ENCODE peak calls at places on chromosome 18, in seven cellular contexts. W, S, L, K, V, A and M are unnamed samples.

GRCh38 chr18:12470382-12471090 is 62.8 kb downstream of the PRELID3A start:
- DNase-seq in W (no peak), S (peak; percentile 18), L (no peak), K (no peak), V (no peak), A (no peak), M (no peak)

GRCh38 chr18:54712315-54712714 is 116.0 kb upstream of the RAB27B start:
- DNase-seq in W (peak; percentile 88), S (peak; percentile 77), L (peak; percentile 51), K (no peak), V (no peak), A (peak; percentile 59), M (no peak)

GRCh38 chr18:13581496-13581895 is 144.9 kb downstream of the FAM210A start:
- DNase-seq in W (no peak), S (no peak), L (no peak), K (no peak), V (no peak), A (no peak), M (no peak)

GRCh38 chr18:44826418-44827259 is 146.0 kb downstream of the SETBP1 start:
- DNase-seq in W (peak; percentile 98), S (peak; percentile 96), L (no peak), K (no peak), V (no peak), A (peak; percentile 32), M (no peak)

GRCh38 chr18:44079602-44080001 is 601.1 kb upstream of the SETBP1 start:
- DNase-seq in W (peak; percentile 85), S (peak; percentile 92), L (no peak), K (no peak), V (no peak), A (no peak), M (no peak)

GRCh38 chr18:46418657-46419260 is 238.3 kb downstream of the LOXHD1 start:
- DNase-seq in W (no peak), S (peak; percentile 28), L (no peak), K (no peak), V (peak; percentile 20), A (no peak), M (no peak)

GRCh38 chr18:7950380-7951143 is 383.4 kb downstream of the PTPRM start:
- DNase-seq in W (peak; percentile 71), S (peak; percentile 39), L (no peak), K (peak; percentile 18), V (no peak), A (no peak), M (no peak)

GRCh38 chr18:39795350-39795749 is 2159.7 kb upstream of the PIK3C3 start:
- DNase-seq in W (no peak), S (no peak), L (no peak), K (no peak), V (no peak), A (no peak), M (no peak)

GRCh38 chr18:6113650-6114049 is 218.3 kb upstream of the TMEM200C start:
- DNase-seq in W (no peak), S (no peak), L (no peak), K (no peak), V (no peak), A (no peak), M (no peak)

GRCh38 chr18:65359479-65359878 is 391.3 kb upstream of the CDH7 start:
- DNase-seq in W (no peak), S (no peak), L (no peak), K (no peak), V (no peak), A (no peak), M (no peak)

GRCh38 chr18:23972416-23972815 is 42.1 kb upstream of the TTC39C start:
- DNase-seq in W (no peak), S (no peak), L (no peak), K (no peak), V (peak; percentile 76), A (no peak), M (peak; percentile 10)

GRCh38 chr18:61502472-61502871 is 169.2 kb downstream of the CDH20 start:
- DNase-seq in W (peak; percentile 65), S (peak; percentile 80), L (no peak), K (peak; percentile 32), V (peak; percentile 49), A (no peak), M (peak; percentile 58)

GRCh38 chr18:3688682-3689081 is 238.7 kb downstream of the TGIF1 start:
- DNase-seq in W (peak; percentile 98), S (peak; percentile 96), L (no peak), K (no peak), V (no peak), A (no peak), M (no peak)

GRCh38 chr18:21117385-21118135 is 5.9 kb upstream of the ROCK1 start:
- DNase-seq in W (peak; percentile 84), S (peak; percentile 93), L (no peak), K (no peak), V (no peak), A (no peak), M (no peak)

GRCh38 chr18:13137041-13137938 is 81.3 kb upstream of the LDLRAD4 start:
- DNase-seq in W (peak; percentile 10), S (no peak), L (peak; percentile 73), K (no peak), V (peak; percentile 50), A (peak; percentile 75), M (peak; percentile 63)

GRCh38 chr18:2425426-2426317 is 145.6 kb downstream of the METTL4 start:
- DNase-seq in W (peak; percentile 34), S (peak; percentile 81), L (no peak), K (no peak), V (no peak), A (no peak), M (no peak)

GRCh38 chr18:36130039-36130831 is 536 bp downstream of the ELP2 start:
- DNase-seq in W (no peak), S (peak; percentile 7), L (no peak), K (peak; percentile 21), V (peak; percentile 34), A (no peak), M (no peak)

GRCh38 chr18:21599585-21600525 is 649 bp downstream of the ESCO1 start:
- DNase-seq in W (peak; percentile 7), S (peak; percentile 16), L (no peak), K (peak; percentile 73), V (peak; percentile 86), A (peak; percentile 85), M (peak; percentile 72)

GRCh38 chr18:49548266-49548665 is 13.6 kb upstream of the LIPG start:
- DNase-seq in W (peak; percentile 86), S (peak; percentile 63), L (no peak), K (no peak), V (no peak), A (no peak), M (no peak)

GRCh38 chr18:26511339-26512071 is 36.8 kb downstream of the KCTD1 start:
- DNase-seq in W (no peak), S (no peak), L (no peak), K (no peak), V (no peak), A (no peak), M (no peak)

GRCh38 chr18:74152906-74153305 is 4.6 kb downstream of the TIMM21 start:
- DNase-seq in W (no peak), S (no peak), L (no peak), K (no peak), V (no peak), A (no peak), M (no peak)
- TF ChIP-seq CTCF in W (peak; percentile 24), S (no peak), L (no peak), K (peak; percentile 25), V (no peak), A (no peak), M (no peak)

GRCh38 chr18:79644006-79644665 is 35.5 kb upstream of the CTDP1 start:
- DNase-seq in W (peak; percentile 43), S (peak; percentile 58), L (peak; percentile 68), K (peak; percentile 88), V (peak; percentile 79), A (peak; percentile 71), M (peak; percentile 85)
- TF ChIP-seq CTCF in W (peak; percentile 94), S (peak; percentile 96), L (peak; percentile 82), K (peak; percentile 79), V (peak; percentile 90), A (peak; percentile 88), M (peak; percentile 98)

GRCh38 chr18:48229445-48230052 is 179.6 kb downstream of the ZBTB7C start:
- DNase-seq in W (no peak), S (peak; percentile 6), L (no peak), K (no peak), V (no peak), A (no peak), M (peak; percentile 20)

GRCh38 chr18:48227206-48227605 is 182.0 kb downstream of the ZBTB7C start:
- DNase-seq in W (no peak), S (no peak), L (no peak), K (no peak), V (no peak), A (no peak), M (no peak)

GRCh38 chr18:48228301-48228715 is 180.9 kb downstream of the ZBTB7C start:
- DNase-seq in W (no peak), S (peak; percentile 57), L (no peak), K (no peak), V (no peak), A (no peak), M (no peak)

GRCh38 chr18:48228841-48229240 is 180.3 kb downstream of the ZBTB7C start:
- DNase-seq in W (no peak), S (no peak), L (no peak), K (no peak), V (no peak), A (no peak), M (no peak)

DNA sequence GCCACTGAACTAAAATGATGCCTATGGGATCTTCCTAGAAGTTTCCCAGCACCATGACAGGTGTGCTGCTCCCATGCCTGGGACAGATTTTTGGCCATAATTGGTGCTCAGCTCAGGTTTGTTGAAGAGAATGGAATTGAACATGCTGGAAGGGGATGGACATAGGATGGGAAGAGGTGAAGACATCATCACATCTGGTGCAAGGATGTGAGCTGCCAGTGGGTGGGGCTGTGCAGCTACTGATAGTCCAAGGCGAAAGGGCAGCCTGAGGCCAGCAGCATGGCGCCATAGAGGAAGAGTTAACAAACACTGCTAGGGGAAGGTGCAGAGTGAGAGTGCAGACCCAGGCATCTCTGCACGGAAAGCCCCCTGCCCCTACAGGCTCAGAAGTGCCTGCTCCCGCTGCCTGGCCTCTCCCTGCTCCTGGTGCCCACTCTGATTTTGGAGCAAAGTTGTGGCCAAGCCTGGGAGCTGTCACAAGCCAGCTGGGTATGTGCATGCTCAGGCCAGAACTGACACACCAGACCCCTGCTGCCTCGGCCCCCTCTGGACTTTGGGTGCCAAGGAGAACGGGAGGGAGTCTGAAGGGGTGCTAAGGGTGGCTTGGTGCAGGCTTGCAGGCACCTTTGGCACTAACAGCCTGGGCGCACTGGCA is 178.6 kb downstream of the ZBTB7C start:
- DNase-seq in W (peak; percentile 53), S (peak; percentile 61), L (peak; percentile 75), K (peak; percentile 38), V (peak; percentile 54), A (peak; percentile 84), M (peak; percentile 76)
- TF ChIP-seq CTCF in W (peak; percentile 68), S (peak; percentile 58), L (peak; percentile 71), K (peak; percentile 59), V (peak; percentile 70), A (peak; percentile 27), M (peak; percentile 67)

DNA sequence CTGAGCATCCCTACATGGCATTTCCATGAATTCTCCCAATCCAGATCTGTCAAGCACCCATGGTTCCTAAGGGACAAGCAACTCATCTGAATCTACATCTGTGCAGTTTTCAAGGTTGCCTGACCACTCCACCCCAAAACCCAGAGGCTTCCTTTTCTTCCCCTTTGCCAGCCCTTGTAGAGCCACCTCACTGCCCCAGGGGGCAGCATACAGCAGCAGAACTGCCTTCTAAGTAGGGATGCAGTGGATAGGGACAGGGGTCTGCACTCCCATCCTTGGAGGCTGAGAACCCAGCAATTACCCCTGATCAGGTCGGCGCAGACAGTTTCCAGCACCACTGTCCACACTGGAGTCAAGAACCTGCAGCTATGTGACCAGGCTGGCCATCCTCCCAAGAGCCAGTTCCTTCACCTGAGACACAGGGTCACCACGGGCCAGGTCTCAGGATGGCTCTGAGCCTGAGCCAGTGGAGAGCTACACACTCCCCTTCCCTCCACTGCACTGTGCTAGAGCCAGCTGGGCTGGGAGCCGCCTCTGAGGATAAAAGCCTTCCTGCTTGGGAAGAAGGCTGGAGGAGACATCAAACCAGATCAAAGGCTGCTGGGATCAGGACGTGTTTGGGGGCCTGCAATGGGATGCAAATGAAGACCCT is 283.1 kb downstream of the CELF4 start:
- DNase-seq in W (no peak), S (no peak), L (no peak), K (peak; percentile 39), V (peak; percentile 4), A (no peak), M (peak; percentile 21)
- TF ChIP-seq CTCF in W (peak; percentile 40), S (no peak), L (no peak), K (peak; percentile 49), V (peak; percentile 34), A (no peak), M (peak; percentile 47)